ENCODE peak calls at places on chromosomes 12 and 14, in six cellular contexts. W is lower leg skin, R is tibial nerve, M is lower lobe of right lung, E is cardiac muscle cell, T is fibroblast of mammary gland. O is an unnamed sample.

GRCh38 chr12:3200032-3200617 is 122.9 kb downstream of the TSPAN9 start:
- DNase-seq in R (no peak), E (peak), T (peak), W (no peak), M (no peak), O (peak)

GRCh38 chr14:50082308-50082742 is 34.0 kb downstream of the VCPKMT start:
- DNase-seq in T (no peak), R (no peak), M (no peak), E (no peak), W (no peak), O (no peak)

GRCh38 chr12:2339022-2339431 is 286.2 kb downstream of the CACNA1C start:
- DNase-seq in R (no peak), E (peak), T (peak), W (no peak), M (no peak), O (peak)

GRCh38 chr12:94080684-94081009 is 67.7 kb upstream of the PLXNC1 start:
- DNase-seq in R (no peak), T (no peak), W (no peak), E (no peak), M (no peak), O (no peak)

GRCh38 chr12:14188761-14189160 is 176.7 kb upstream of the ATF7IP start:
- DNase-seq in E (no peak), M (no peak), R (no peak), W (no peak), T (no peak), O (no peak)

GRCh38 chr12:57623385-57623784 is 9.6 kb downstream of the B4GALNT1 start:
- DNase-seq in T (no peak), W (no peak), E (no peak), R (no peak), M (no peak), O (no peak)

GRCh38 chr12:68800294-68800693 is 7.7 kb upstream of the MDM2 start:
- DNase-seq in M (no peak), W (peak), E (no peak), R (no peak), T (no peak), O (no peak)

GRCh38 chr12:3432176-3432742 is 58.7 kb upstream of the PRMT8 start:
- DNase-seq in W (peak), E (no peak), R (no peak), M (no peak), T (no peak), O (no peak)

GRCh38 chr12:105596731-105597130 is 266.2 kb downstream of the C12orf75 start:
- DNase-seq in R (no peak), W (no peak), T (no peak), E (no peak), M (no peak), O (no peak)

GRCh38 chr12:27076468-27076867 is 5.9 kb downstream of the C12orf71 start:
- DNase-seq in T (no peak), R (no peak), M (no peak), W (no peak), E (no peak), O (no peak)

GRCh38 chr12:92041742-92042141 is 103.9 kb downstream of the BTG1 start:
- DNase-seq in R (no peak), M (no peak), E (no peak), T (no peak), W (no peak), O (no peak)

GRCh38 chr12:77387214-77387613 is 321.8 kb upstream of the E2F7 start:
- DNase-seq in M (no peak), R (no peak), E (no peak), T (no peak), W (no peak), O (no peak)

GRCh38 chr14:96085369-96085768 is 46.2 kb downstream of the C14orf132 start:
- DNase-seq in M (no peak), W (no peak), E (no peak), T (no peak), R (no peak), O (no peak)

GRCh38 chr14:23040100-23040499 is 1.9 kb upstream of the PSMB11 start:
- DNase-seq in W (no peak), M (no peak), E (no peak), T (no peak), R (no peak), O (no peak)

GRCh38 chr12:42481368-42481767 is 108.2 kb downstream of the PRICKLE1 start:
- DNase-seq in W (no peak), M (no peak), T (no peak), R (no peak), E (no peak), O (no peak)

GRCh38 chr14:92783813-92784431 is 10.2 kb upstream of the GOLGA5 start:
- DNase-seq in R (peak), E (peak), T (peak), M (no peak), W (no peak), O (peak)

GRCh38 chr12:23949212-23950010 is at the start of gene SOX5:
- DNase-seq in E (peak), M (peak), T (peak), R (peak), W (no peak), O (peak)

GRCh38 chr14:74038015-74038859 is 19.1 kb downstream of the BBOF1 start:
- DNase-seq in R (peak), W (no peak), T (peak), E (peak), M (no peak), O (peak)

GRCh38 chr12:67042697-67043131 is 226.4 kb upstream of the CAND1 start:
- DNase-seq in W (no peak), R (no peak), M (no peak), E (peak), T (peak), O (peak)

GRCh38 chr12:85549658-85550057 is 269.6 kb downstream of the ALX1 start:
- DNase-seq in E (no peak), W (no peak), R (no peak), M (no peak), T (no peak), O (no peak)

GRCh38 chr12:60847281-60847680 is 1251.5 kb downstream of the SLC16A7 start:
- DNase-seq in E (no peak), T (no peak), R (no peak), M (no peak), W (no peak), O (no peak)

GRCh38 chr12:8078400-8078799 is 3.7 kb upstream of the NECAP1 start:
- DNase-seq in M (no peak), R (no peak), W (no peak), T (peak), E (peak), O (peak)

GRCh38 chr14:77097006-77097688 is 911 bp upstream of the CIPC start:
- DNase-seq in M (no peak), E (no peak), T (peak), W (no peak), R (peak), O (peak)

GRCh38 chr12:20798561-20798960 is 11.9 kb upstream of the SLCO1B3 start:
- DNase-seq in W (no peak), M (no peak), T (peak), E (peak), R (peak), O (peak)

GRCh38 chr14:90517431-90517841 is 120.6 kb downstream of the CALM1 start:
- DNase-seq in W (no peak), R (no peak), T (no peak), E (no peak), M (no peak), O (no peak)

GRCh38 chr14:99879401-99880295 is 86.4 kb downstream of the EML1 start:
- DNase-seq in E (peak), W (no peak), T (peak), R (no peak), M (no peak), O (peak)

GRCh38 chr12:130695061-130695460 is 21.0 kb downstream of the RIMBP2 start:
- DNase-seq in E (no peak), T (no peak), W (no peak), M (no peak), R (no peak), O (no peak)

GRCh38 chr14:74501135-74501614 is 7.6 kb downstream of the ISCA2 start:
- DNase-seq in E (peak), R (peak), T (peak), M (peak), W (peak), O (peak)

GRCh38 chr14:88791252-88791621 is 1.5 kb downstream of the EML5 start:
- DNase-seq in W (no peak), M (no peak), E (no peak), R (no peak), T (no peak), O (no peak)

GRCh38 chr14:72888636-72889201 is 5.2 kb downstream of the DPF3 start:
- DNase-seq in E (no peak), T (peak), M (no peak), W (no peak), R (no peak), O (peak)

GRCh38 chr12:14993537-14994266 is 20.9 kb downstream of the PDE6H start:
- DNase-seq in T (peak), W (no peak), R (no peak), E (peak), M (no peak), O (peak)

GRCh38 chr14:65791551-65791981 is 379.0 kb downstream of the FUT8 start:
- DNase-seq in R (no peak), M (no peak), E (peak), T (peak), W (no peak), O (peak)

GRCh38 chr14:32913725-32914124 is 25.0 kb upstream of the NPAS3 start:
- DNase-seq in M (no peak), W (no peak), R (no peak), E (no peak), T (peak), O (peak)
- TF ChIP-seq CTCF in M (no peak), W (no peak), R (peak), E (peak), T (peak), O (peak)

GRCh38 chr14:94486883-94487282 is 10.9 kb upstream of the SERPINA9 start:
- DNase-seq in R (no peak), M (no peak), E (no peak), T (no peak), W (no peak), O (no peak)

GRCh38 chr14:94484476-94484875 is 8.5 kb upstream of the SERPINA9 start:
- DNase-seq in T (no peak), W (no peak), M (no peak), R (no peak), E (no peak), O (no peak)

GRCh38 chr14:94483071-94483451 is 7.1 kb upstream of the SERPINA9 start:
- DNase-seq in E (no peak), M (no peak), T (no peak), R (no peak), W (no peak), O (no peak)

GRCh38 chr14:94483729-94484275 is 7.8 kb upstream of the SERPINA9 start:
- DNase-seq in W (no peak), E (no peak), T (peak), M (no peak), R (no peak), O (no peak)

GRCh38 chr14:94485944-94486841 is 10.2 kb upstream of the SERPINA9 start:
- DNase-seq in W (no peak), E (peak), T (peak), R (peak), M (peak), O (peak)
- H3K4me3 ChIP-seq in W (no peak), E (peak), T (no peak), R (no peak), M (no peak), O (no peak)

GRCh38 chr14:26276757-26277156 is 321.1 kb downstream of the NOVA1 start:
- DNase-seq in T (peak), M (no peak), W (no peak), E (no peak), R (no peak), O (no peak)
- TF ChIP-seq CTCF in T (peak), M (no peak), W (no peak), E (no peak), R (no peak), O (peak)

GRCh38 chr14:21026251-21026987 is 1.6 kb upstream of the NDRG2 start:
- DNase-seq in W (peak), R (no peak), T (no peak), M (no peak), E (no peak), O (no peak)
- H3K4me3 ChIP-seq in W (no peak), R (peak), T (no peak), M (no peak), E (peak), O (no peak)

O was measured in astrocyte of the spinal cord.